ENCODE peak calls at places on chromosome 9, in four cellular contexts. One of them, this sample, is unnamed.

GRCh38 chr9:91159664-91160121 is 202.0 kb downstream of the AUH start:
- DNase-seq in K562: no peak
- DNase-seq in ovary: peak; percentile 54
- DNase-seq in SK-N-SH: no peak
- DNase-seq in this sample: peak; percentile 41

GRCh38 chr9:85610074-85610855 is 131.5 kb downstream of the AGTPBP1 start:
- DNase-seq in K562: peak; percentile 67
- DNase-seq in ovary: peak; percentile 29
- DNase-seq in SK-N-SH: peak; percentile 74
- DNase-seq in this sample: no peak

GRCh38 chr9:127574089-127574921 is 37.8 kb upstream of the STXBP1 start:
- DNase-seq in K562: no peak
- DNase-seq in ovary: no peak
- DNase-seq in SK-N-SH: no peak
- DNase-seq in this sample: peak; percentile 97

GRCh38 chr9:95268681-95269080 is 48.8 kb downstream of the FANCC start:
- DNase-seq in K562: peak; percentile 20
- DNase-seq in ovary: no peak
- DNase-seq in SK-N-SH: peak; percentile 77
- DNase-seq in this sample: no peak

GRCh38 chr9:137461663-137462395 is 2.7 kb upstream of the NSMF start:
- DNase-seq in K562: peak; percentile 95
- DNase-seq in ovary: peak; percentile 40
- DNase-seq in SK-N-SH: no peak
- DNase-seq in this sample: peak; percentile 66

GRCh38 chr9:84075004-84075403 is 94.4 kb downstream of the RMI1 start:
- DNase-seq in K562: no peak
- DNase-seq in ovary: no peak
- DNase-seq in SK-N-SH: no peak
- DNase-seq in this sample: no peak

GRCh38 chr9:134156564-134157377 is 7.6 kb downstream of the RNU6ATAC start:
- DNase-seq in K562: no peak
- DNase-seq in ovary: no peak
- DNase-seq in SK-N-SH: no peak
- DNase-seq in this sample: no peak

GRCh38 chr9:120925535-120926396 is 830 bp downstream of the TRAF1 start:
- DNase-seq in K562: peak; percentile 73
- DNase-seq in ovary: no peak
- DNase-seq in SK-N-SH: no peak
- DNase-seq in this sample: no peak

GRCh38 chr9:84758817-84759216 is 89.3 kb downstream of the NTRK2 start:
- DNase-seq in K562: no peak
- DNase-seq in ovary: no peak
- DNase-seq in SK-N-SH: no peak
- DNase-seq in this sample: no peak

GRCh38 chr9:17251100-17251499 is 116.3 kb downstream of the CNTLN start:
- DNase-seq in K562: no peak
- DNase-seq in ovary: no peak
- DNase-seq in SK-N-SH: no peak
- DNase-seq in this sample: no peak

GRCh38 chr9:70421272-70422180 is 7.1 kb upstream of the KLF9 start:
- DNase-seq in K562: peak; percentile 29
- DNase-seq in ovary: peak; percentile 61
- DNase-seq in SK-N-SH: no peak
- DNase-seq in this sample: no peak

GRCh38 chr9:124444166-124444565 is 6.1 kb upstream of the ADGRD2 start:
- DNase-seq in K562: no peak
- DNase-seq in ovary: no peak
- DNase-seq in SK-N-SH: no peak
- DNase-seq in this sample: no peak

GRCh38 chr9:127541865-127542264 is 70.2 kb upstream of the STXBP1 start:
- DNase-seq in K562: no peak
- DNase-seq in ovary: peak; percentile 58
- DNase-seq in SK-N-SH: no peak
- DNase-seq in this sample: no peak

GRCh38 chr9:113876806-113877236 is 712 bp downstream of the ZNF618 start:
- DNase-seq in K562: no peak
- DNase-seq in ovary: no peak
- DNase-seq in SK-N-SH: no peak
- DNase-seq in this sample: no peak

GRCh38 chr9:121692606-121693505 is 41.4 kb downstream of the DAB2IP start:
- DNase-seq in K562: no peak
- DNase-seq in ovary: no peak
- DNase-seq in SK-N-SH: no peak
- DNase-seq in this sample: no peak

GRCh38 chr9:99666571-99666970 is 155.1 kb upstream of the NR4A3 start:
- DNase-seq in K562: no peak
- DNase-seq in ovary: no peak
- DNase-seq in SK-N-SH: peak; percentile 10
- DNase-seq in this sample: no peak

GRCh38 chr9:15622596-15622995 is 69.8 kb downstream of the CCDC171 start:
- DNase-seq in K562: no peak
- DNase-seq in ovary: no peak
- DNase-seq in SK-N-SH: no peak
- DNase-seq in this sample: no peak

GRCh38 chr9:106423575-106423974 is 439.4 kb upstream of the ZNF462 start:
- DNase-seq in K562: no peak
- DNase-seq in ovary: no peak
- DNase-seq in SK-N-SH: no peak
- DNase-seq in this sample: no peak

GRCh38 chr9:14353222-14354056 is 39.5 kb upstream of the NFIB start:
- DNase-seq in K562: peak; percentile 77
- DNase-seq in ovary: peak; percentile 95
- DNase-seq in SK-N-SH: peak; percentile 91
- DNase-seq in this sample: peak; percentile 95

GRCh38 chr9:14209399-14209990 is 104.4 kb downstream of the NFIB start:
- DNase-seq in K562: no peak
- DNase-seq in ovary: no peak
- DNase-seq in SK-N-SH: peak; percentile 24
- DNase-seq in this sample: no peak

GRCh38 chr9:97924386-97924785 is 2.1 kb upstream of the TRMO start:
- DNase-seq in K562: no peak
- DNase-seq in ovary: no peak
- DNase-seq in SK-N-SH: no peak
- DNase-seq in this sample: no peak

GRCh38 chr9:37511715-37512010 is 25.9 kb downstream of the POLR1E start:
- DNase-seq in K562: no peak
- DNase-seq in ovary: no peak
- DNase-seq in SK-N-SH: no peak
- DNase-seq in this sample: no peak

GRCh38 chr9:137688725-137689124 is 69.9 kb downstream of the EHMT1 start:
- DNase-seq in K562: no peak
- DNase-seq in ovary: no peak
- DNase-seq in SK-N-SH: no peak
- DNase-seq in this sample: no peak

GRCh38 chr9:35108946-35109575 is 6.1 kb upstream of the STOML2 start:
- DNase-seq in K562: peak; percentile 90
- DNase-seq in ovary: no peak
- DNase-seq in SK-N-SH: no peak
- DNase-seq in this sample: no peak

GRCh38 chr9:129289131-129289731 is 111.2 kb upstream of the IER5L start:
- DNase-seq in K562: no peak
- DNase-seq in ovary: peak; percentile 10
- DNase-seq in SK-N-SH: no peak
- DNase-seq in this sample: no peak

GRCh38 chr9:89448381-89448780 is 49.5 kb downstream of the SEMA4D start:
- DNase-seq in K562: no peak
- DNase-seq in ovary: no peak
- DNase-seq in SK-N-SH: no peak
- DNase-seq in this sample: no peak

GRCh38 chr9:98330831-98331230 is 75.4 kb upstream of the TBC1D2 start:
- DNase-seq in K562: no peak
- DNase-seq in ovary: no peak
- DNase-seq in SK-N-SH: no peak
- DNase-seq in this sample: no peak

GRCh38 chr9:127707766-127708165 is 978 bp downstream of the CFAP157 start:
- DNase-seq in K562: no peak
- DNase-seq in ovary: no peak
- DNase-seq in SK-N-SH: no peak
- DNase-seq in this sample: no peak

GRCh38 chr9:61665829-61666228 is 476.0 kb downstream of the SPATA31A7 start:
- DNase-seq in K562: no peak
- DNase-seq in ovary: no peak
- DNase-seq in SK-N-SH: no peak
- DNase-seq in this sample: peak; percentile 9

GRCh38 chr9:110427497-110428104 is 89.9 kb upstream of the TXNDC8 start:
- DNase-seq in K562: peak; percentile 33
- DNase-seq in ovary: peak; percentile 38
- DNase-seq in SK-N-SH: peak; percentile 45
- DNase-seq in this sample: peak; percentile 55

GRCh38 chr9:33172256-33172678 is 5.1 kb upstream of the B4GALT1 start:
- DNase-seq in K562: no peak
- DNase-seq in ovary: no peak
- DNase-seq in SK-N-SH: no peak
- DNase-seq in this sample: no peak
- H3K4me1 ChIP-seq in K562: peaks cover 22% of the 10 kb centered on the region
- H3K4me1 ChIP-seq in ovary: peaks cover 7% of the 10 kb centered on the region
- H3K4me1 ChIP-seq in SK-N-SH: peaks cover 13% of the 10 kb centered on the region
- H3K4me1 ChIP-seq in this sample: peaks cover 44% of the 10 kb centered on the region

DNA sequence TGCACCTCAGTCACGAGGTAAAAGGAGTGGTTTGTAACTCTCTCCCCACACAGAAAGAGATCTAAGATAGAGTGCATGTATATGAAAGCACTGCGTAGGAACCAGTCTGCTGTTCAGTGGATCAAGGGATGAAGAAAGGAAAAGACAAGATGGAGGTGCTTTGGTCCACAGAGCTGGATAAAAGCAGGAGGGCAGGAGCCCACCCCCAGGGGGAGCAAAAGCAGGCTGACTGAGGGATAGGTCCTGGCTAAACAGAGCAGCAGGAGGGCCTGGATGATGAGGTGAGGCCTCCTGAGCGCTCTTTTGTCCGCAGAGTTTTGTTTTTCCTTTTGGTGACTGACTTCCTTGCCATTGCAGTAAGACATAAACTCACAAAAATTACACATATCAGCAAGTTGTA is 293.5 kb upstream of the C9orf72 start:
- DNase-seq in K562: no peak
- DNase-seq in ovary: no peak
- DNase-seq in SK-N-SH: no peak
- DNase-seq in this sample: no peak
- TF ChIP-seq EP300 in K562: no peak
- TF ChIP-seq EP300 in ovary: no peak
- TF ChIP-seq EP300 in SK-N-SH: no peak
- TF ChIP-seq EP300 in this sample: no peak

GRCh38 chr9:135889564-135890189 is 17.7 kb downstream of the CAMSAP1 start:
- DNase-seq in K562: no peak
- DNase-seq in ovary: no peak
- DNase-seq in SK-N-SH: no peak
- DNase-seq in this sample: peak; percentile 4
- H3K4me3 ChIP-seq in K562: no peak overlapping the region
- H3K4me3 ChIP-seq in ovary: no peak overlapping the region
- H3K4me3 ChIP-seq in SK-N-SH: no peak overlapping the region
- H3K4me3 ChIP-seq in this sample: no peak overlapping the region

GRCh38 chr9:72363226-72363625 is 1.8 kb downstream of the ZFAND5 start:
- DNase-seq in K562: no peak
- DNase-seq in ovary: no peak
- DNase-seq in SK-N-SH: no peak
- DNase-seq in this sample: no peak
- H3K4me1 ChIP-seq in K562: peaks cover 6% of the 10 kb centered on the region
- H3K4me1 ChIP-seq in ovary: no peaks in the 10 kb centered on the region
- H3K4me1 ChIP-seq in SK-N-SH: peaks cover 22% of the 10 kb centered on the region
- H3K4me1 ChIP-seq in this sample: peaks cover 56% of the 10 kb centered on the region

GRCh38 chr9:126499911-126500599 is 113.7 kb upstream of the LMX1B start:
- DNase-seq in K562: no peak
- DNase-seq in ovary: no peak
- DNase-seq in SK-N-SH: no peak
- DNase-seq in this sample: no peak
- TF ChIP-seq EP300 in K562: no peak
- TF ChIP-seq EP300 in ovary: no peak
- TF ChIP-seq EP300 in SK-N-SH: no peak
- TF ChIP-seq EP300 in this sample: no peak

GRCh38 chr9:87084407-87084806 is 137.1 kb upstream of the GAS1 start:
- DNase-seq in K562: no peak
- DNase-seq in ovary: no peak
- DNase-seq in SK-N-SH: no peak
- DNase-seq in this sample: no peak
- H3K4me3 ChIP-seq in K562: no peak overlapping the region
- H3K4me3 ChIP-seq in ovary: no peak overlapping the region
- H3K4me3 ChIP-seq in SK-N-SH: no peak overlapping the region
- H3K4me3 ChIP-seq in this sample: no peak overlapping the region

DNA sequence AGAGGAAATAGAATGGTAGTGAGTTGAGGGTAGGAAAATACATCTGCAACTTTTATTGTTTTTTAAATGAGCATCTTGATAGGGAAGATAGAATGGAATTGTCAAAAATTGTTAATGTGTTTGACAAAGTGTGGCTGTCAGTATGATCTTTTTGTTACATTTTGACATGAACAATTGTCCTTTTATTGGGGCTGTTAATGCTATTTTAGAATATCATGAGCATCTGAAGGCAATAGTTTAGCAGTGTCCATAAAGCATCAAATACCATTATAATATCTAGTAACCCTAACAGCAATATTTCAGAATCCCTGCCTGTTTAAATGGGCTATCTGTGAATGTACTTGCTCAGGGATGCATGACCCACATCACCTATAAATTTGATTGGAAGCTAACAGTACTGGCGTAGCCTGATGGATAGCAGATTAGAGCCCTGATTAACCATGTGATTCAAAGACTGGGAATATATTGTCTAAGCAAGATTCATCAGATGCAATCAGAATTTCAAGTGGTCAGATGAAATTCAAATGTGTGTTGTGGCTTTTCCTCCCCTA is 37.8 kb downstream of the TLE4 start:
- DNase-seq in K562: no peak
- DNase-seq in ovary: no peak
- DNase-seq in SK-N-SH: peak; percentile 36
- DNase-seq in this sample: no peak
- H3K4me1 ChIP-seq in K562: no peaks in the 10 kb centered on the region
- H3K4me1 ChIP-seq in ovary: peaks cover 16% of the 10 kb centered on the region
- H3K4me1 ChIP-seq in SK-N-SH: peaks cover 47% of the 10 kb centered on the region
- H3K4me1 ChIP-seq in this sample: peaks cover 69% of the 10 kb centered on the region